ENCODE peak calls at places on chromosomes 4 and X, in eight cellular contexts. P is SK-N-SH; M is endodermal cell; E is heart right ventricle; Y is sigmoid colon; H is NT2/D1; D is CD8-positive, alpha-beta T cell; X is astrocyte. T is an unnamed sample. For H3K9me3, the result is how much of the 10 kb centered on the place peaks cover.

GRCh38 chr4:110620352-110621327 is 2.2 kb downstream of the PITX2 start:
- DNase-seq in P (peak), D (no peak), H (no peak), M (peak), X (peak), Y (no peak), E (no peak), T (no peak)

GRCh38 chr4:73978886-73979285 is 2.9 kb downstream of the PF4 start:
- DNase-seq in D (no peak), H (no peak), M (no peak), P (no peak), E (no peak), X (peak), Y (no peak), T (no peak)

GRCh38 chr4:8540072-8540471 is 40.1 kb upstream of the GPR78 start:
- DNase-seq in D (no peak), H (no peak), X (no peak), P (no peak), E (no peak), Y (peak), M (no peak), T (no peak)

GRCh38 chr4:24680746-24681145 is 96.4 kb upstream of the DHX15 start:
- DNase-seq in X (no peak), P (no peak), Y (no peak), E (no peak), M (peak), H (no peak), D (no peak), T (no peak)

GRCh38 chr4:87052615-87053014 is 117.8 kb downstream of the AFF1 start:
- DNase-seq in M (no peak), Y (no peak), P (no peak), X (no peak), H (no peak), E (no peak), D (no peak), T (no peak)

GRCh38 chr4:17867259-17867658 is 56.5 kb downstream of the NCAPG start:
- DNase-seq in D (no peak), E (no peak), H (no peak), P (no peak), Y (no peak), X (no peak), M (no peak), T (no peak)

GRCh38 chr4:175929441-175929840 is 117.4 kb upstream of the GPM6A start:
- DNase-seq in M (no peak), Y (no peak), E (no peak), D (no peak), P (no peak), X (no peak), H (no peak), T (no peak)

GRCh38 chr4:77625485-77625884 is 19.9 kb downstream of the CXCL13 start:
- DNase-seq in D (no peak), M (no peak), E (no peak), H (no peak), X (no peak), Y (no peak), P (no peak), T (no peak)

GRCh38 chr4:48681856-48682255 is 98.2 kb downstream of the FRYL start:
- DNase-seq in D (no peak), M (no peak), H (no peak), E (no peak), X (peak), Y (no peak), P (no peak), T (no peak)

GRCh38 chr4:29852537-29852936 is 867.6 kb upstream of the PCDH7 start:
- DNase-seq in E (no peak), M (no peak), Y (no peak), H (no peak), D (no peak), P (no peak), X (no peak), T (no peak)

GRCh38 chrX:39301041-39301440 is 499.8 kb downstream of the MID1IP1 start:
- DNase-seq in D (no peak), Y (no peak), E (no peak), H (no peak), M (no peak), X (no peak), P (no peak), T (no peak)
- H3K9me3 ChIP-seq in D (under half), Y (under half), E (under half), H (under half), M (under half), X (under half), P (under half), T (under half)

DNA sequence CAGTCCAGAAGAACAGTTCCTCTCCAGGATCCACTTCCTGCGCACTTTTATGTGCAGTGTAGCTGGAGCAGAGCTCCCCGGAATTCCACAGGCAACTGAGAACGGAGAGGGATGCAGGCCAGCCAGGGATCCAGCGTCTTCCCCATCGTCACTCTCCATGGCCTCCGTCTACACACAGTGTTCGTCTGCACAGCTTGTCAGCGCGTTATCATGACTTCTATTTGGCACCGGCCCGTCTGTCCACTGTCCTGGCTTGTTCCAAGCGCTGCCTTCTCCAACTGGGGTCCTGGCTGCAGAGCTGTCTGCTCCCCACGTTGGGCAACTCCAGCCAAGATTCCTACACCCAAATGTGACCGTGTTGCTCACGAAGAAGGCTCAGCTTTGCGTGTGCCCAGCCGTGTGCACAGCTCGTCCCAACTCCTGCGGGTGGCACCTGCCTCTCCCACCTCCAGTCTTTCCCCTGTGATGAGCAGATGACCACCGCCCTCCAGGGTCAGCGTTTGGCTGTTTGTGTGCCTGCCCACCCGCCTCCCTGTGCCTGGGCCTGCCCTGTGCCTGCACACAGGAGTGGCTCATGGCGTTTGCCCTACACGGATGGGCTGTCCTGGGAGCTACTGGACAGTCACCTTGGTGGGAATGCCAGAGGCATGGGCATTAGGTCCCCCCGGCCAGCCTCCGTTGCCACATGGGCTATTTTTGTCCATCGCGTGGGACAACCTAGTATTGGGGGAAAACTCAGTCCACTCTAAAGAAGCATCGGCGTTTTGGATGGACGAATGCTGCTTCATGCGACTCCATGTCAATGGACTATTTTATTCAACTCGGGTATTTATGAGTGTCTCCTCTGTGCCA is 2.2 kb upstream of the CTBP1 start:
- DNase-seq in D (no peak), P (no peak), Y (no peak), E (no peak), M (no peak), X (no peak), H (no peak), T (no peak)
- H3K9me3 ChIP-seq in D (under half), P (under half), Y (under half), E (under half), M (half or more), X (under half), H (under half), T (under half)

GRCh38 chrX:30822068-30822671 is 66.9 kb downstream of the TAB3 start:
- DNase-seq in X (no peak), Y (no peak), P (no peak), M (no peak), H (no peak), E (no peak), D (no peak), T (no peak)
- H3K9me3 ChIP-seq in X (under half), Y (under half), P (under half), M (under half), H (under half), E (under half), D (under half), T (under half)

DNA sequence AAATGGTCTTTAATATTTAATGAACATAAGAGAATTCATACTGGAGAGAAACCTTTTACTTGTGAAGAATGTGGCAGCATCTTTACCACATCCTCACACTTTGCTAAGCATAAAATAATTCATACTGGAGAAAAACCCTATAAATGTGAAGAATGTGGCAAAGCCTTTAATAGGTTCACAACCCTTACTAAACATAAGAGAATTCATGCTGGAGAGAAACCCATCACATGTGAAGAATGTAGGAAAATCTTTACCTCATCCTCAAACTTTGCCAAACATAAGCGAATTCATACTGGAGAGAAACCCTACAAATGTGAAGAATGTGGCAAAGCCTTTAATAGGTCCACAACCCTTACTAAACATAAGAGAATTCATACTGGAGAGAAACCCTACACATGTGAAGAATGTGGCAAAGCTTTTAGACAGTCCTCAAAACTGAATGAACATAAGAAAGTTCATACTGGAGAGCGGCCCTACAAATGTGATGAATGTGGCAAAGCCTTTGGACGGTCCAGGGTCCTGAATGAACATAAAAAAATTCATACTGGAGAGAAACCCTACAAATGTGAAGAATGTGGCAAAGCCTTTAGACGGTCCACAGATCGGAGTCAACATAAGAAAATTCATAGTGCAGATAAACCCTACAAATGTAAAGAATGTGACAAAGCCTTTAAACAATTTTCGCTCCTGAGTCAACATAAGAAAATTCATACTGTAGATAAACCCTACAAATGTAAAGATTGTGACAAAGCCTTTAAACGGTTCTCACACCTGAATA is 35.6 kb downstream of the ZNF141 start:
- DNase-seq in D (no peak), H (no peak), X (no peak), M (no peak), Y (no peak), P (no peak), E (no peak), T (no peak)
- H3K9me3 ChIP-seq in D (half or more), H (half or more), X (under half), M (half or more), Y (half or more), P (half or more), E (half or more), T (half or more)